ENCODE peak calls at places on chromosome X, in nine cellular contexts. One of them, this sample, is unnamed.

GRCh38 chrX:39823848-39824247 is 273.9 kb downstream of the BCOR start:
- DNase-seq in naive B cell: peak; percentile 29
- DNase-seq in activated naive CD8-positive, alpha-beta T cell treated with anti-CD3 and anti-CD28 coated beads for 36 hours: no peak
- DNase-seq in NCI-H2029 treated with DMSO at 0.1 percent for 48 hours: no peak
- DNase-seq in mucosa of descending colon: no peak
- DNase-seq in esophagus squamous epithelium: no peak
- DNase-seq in GM03348: no peak
- DNase-seq in iPS-NIHi11: no peak
- DNase-seq in activated gamma-delta T cell treated with anti-CD3 and anti-CD28 coated beads, Interleukin-2, amount 50 U/mL, for 16 hours: no peak
- DNase-seq in this sample: no peak

GRCh38 chrX:41412261-41413167 is 34.6 kb upstream of the NYX start:
- DNase-seq in activated naive CD8-positive, alpha-beta T cell treated with anti-CD3 and anti-CD28 coated beads for 36 hours: no peak
- DNase-seq in mucosa of descending colon: peak; percentile 63
- DNase-seq in naive B cell: no peak
- DNase-seq in esophagus squamous epithelium: no peak
- DNase-seq in NCI-H2029 treated with DMSO at 0.1 percent for 48 hours: no peak
- DNase-seq in GM03348: no peak
- DNase-seq in activated gamma-delta T cell treated with anti-CD3 and anti-CD28 coated beads, Interleukin-2, amount 50 U/mL, for 16 hours: no peak
- DNase-seq in iPS-NIHi11: no peak
- DNase-seq in this sample: no peak

GRCh38 chrX:38117485-38117884 is 103.2 kb downstream of the SRPX start:
- DNase-seq in naive B cell: no peak
- DNase-seq in GM03348: no peak
- DNase-seq in activated naive CD8-positive, alpha-beta T cell treated with anti-CD3 and anti-CD28 coated beads for 36 hours: no peak
- DNase-seq in NCI-H2029 treated with DMSO at 0.1 percent for 48 hours: peak; percentile 75
- DNase-seq in iPS-NIHi11: no peak
- DNase-seq in activated gamma-delta T cell treated with anti-CD3 and anti-CD28 coated beads, Interleukin-2, amount 50 U/mL, for 16 hours: no peak
- DNase-seq in mucosa of descending colon: no peak
- DNase-seq in esophagus squamous epithelium: no peak
- DNase-seq in this sample: no peak

GRCh38 chrX:7110821-7111276 is 36.7 kb upstream of the STS start:
- DNase-seq in iPS-NIHi11: no peak
- DNase-seq in esophagus squamous epithelium: no peak
- DNase-seq in mucosa of descending colon: no peak
- DNase-seq in activated gamma-delta T cell treated with anti-CD3 and anti-CD28 coated beads, Interleukin-2, amount 50 U/mL, for 16 hours: no peak
- DNase-seq in GM03348: no peak
- DNase-seq in NCI-H2029 treated with DMSO at 0.1 percent for 48 hours: no peak
- DNase-seq in activated naive CD8-positive, alpha-beta T cell treated with anti-CD3 and anti-CD28 coated beads for 36 hours: no peak
- DNase-seq in naive B cell: peak; percentile 62
- DNase-seq in this sample: no peak

GRCh38 chrX:45824471-45824870 is 623.8 kb upstream of the DIPK2B start:
- DNase-seq in activated gamma-delta T cell treated with anti-CD3 and anti-CD28 coated beads, Interleukin-2, amount 50 U/mL, for 16 hours: no peak
- DNase-seq in activated naive CD8-positive, alpha-beta T cell treated with anti-CD3 and anti-CD28 coated beads for 36 hours: peak; percentile 51
- DNase-seq in mucosa of descending colon: no peak
- DNase-seq in NCI-H2029 treated with DMSO at 0.1 percent for 48 hours: no peak
- DNase-seq in GM03348: peak; percentile 72
- DNase-seq in esophagus squamous epithelium: no peak
- DNase-seq in naive B cell: no peak
- DNase-seq in iPS-NIHi11: peak; percentile 35
- DNase-seq in this sample: peak; percentile 70

GRCh38 chrX:114038358-114038757 is 545.5 kb upstream of the HTR2C start:
- DNase-seq in GM03348: no peak
- DNase-seq in mucosa of descending colon: no peak
- DNase-seq in activated gamma-delta T cell treated with anti-CD3 and anti-CD28 coated beads, Interleukin-2, amount 50 U/mL, for 16 hours: no peak
- DNase-seq in naive B cell: no peak
- DNase-seq in iPS-NIHi11: no peak
- DNase-seq in activated naive CD8-positive, alpha-beta T cell treated with anti-CD3 and anti-CD28 coated beads for 36 hours: no peak
- DNase-seq in esophagus squamous epithelium: no peak
- DNase-seq in NCI-H2029 treated with DMSO at 0.1 percent for 48 hours: no peak
- DNase-seq in this sample: peak; percentile 59

GRCh38 chrX:75155454-75155829 is 641 bp downstream of the ABCB7 start:
- DNase-seq in GM03348: peak; percentile 8
- DNase-seq in mucosa of descending colon: no peak
- DNase-seq in activated gamma-delta T cell treated with anti-CD3 and anti-CD28 coated beads, Interleukin-2, amount 50 U/mL, for 16 hours: no peak
- DNase-seq in naive B cell: no peak
- DNase-seq in esophagus squamous epithelium: no peak
- DNase-seq in iPS-NIHi11: no peak
- DNase-seq in NCI-H2029 treated with DMSO at 0.1 percent for 48 hours: no peak
- DNase-seq in activated naive CD8-positive, alpha-beta T cell treated with anti-CD3 and anti-CD28 coated beads for 36 hours: no peak
- DNase-seq in this sample: no peak

GRCh38 chrX:103155201-103155600 is 59.7 kb upstream of the BEX4 start:
- DNase-seq in esophagus squamous epithelium: no peak
- DNase-seq in iPS-NIHi11: no peak
- DNase-seq in naive B cell: no peak
- DNase-seq in mucosa of descending colon: no peak
- DNase-seq in activated gamma-delta T cell treated with anti-CD3 and anti-CD28 coated beads, Interleukin-2, amount 50 U/mL, for 16 hours: no peak
- DNase-seq in activated naive CD8-positive, alpha-beta T cell treated with anti-CD3 and anti-CD28 coated beads for 36 hours: no peak
- DNase-seq in NCI-H2029 treated with DMSO at 0.1 percent for 48 hours: no peak
- DNase-seq in GM03348: no peak
- DNase-seq in this sample: no peak

GRCh38 chrX:151753313-151754041 is 18.9 kb downstream of the CNGA2 start:
- DNase-seq in NCI-H2029 treated with DMSO at 0.1 percent for 48 hours: peak; percentile 2
- DNase-seq in GM03348: peak; percentile 74
- DNase-seq in naive B cell: no peak
- DNase-seq in esophagus squamous epithelium: no peak
- DNase-seq in activated gamma-delta T cell treated with anti-CD3 and anti-CD28 coated beads, Interleukin-2, amount 50 U/mL, for 16 hours: no peak
- DNase-seq in activated naive CD8-positive, alpha-beta T cell treated with anti-CD3 and anti-CD28 coated beads for 36 hours: peak; percentile 15
- DNase-seq in mucosa of descending colon: peak; percentile 52
- DNase-seq in iPS-NIHi11: peak; percentile 73
- DNase-seq in this sample: peak; percentile 90

GRCh38 chrX:3052864-3053263 is 11.6 kb downstream of the ARSF start:
- DNase-seq in iPS-NIHi11: no peak
- DNase-seq in NCI-H2029 treated with DMSO at 0.1 percent for 48 hours: no peak
- DNase-seq in naive B cell: no peak
- DNase-seq in mucosa of descending colon: no peak
- DNase-seq in GM03348: no peak
- DNase-seq in activated naive CD8-positive, alpha-beta T cell treated with anti-CD3 and anti-CD28 coated beads for 36 hours: no peak
- DNase-seq in esophagus squamous epithelium: no peak
- DNase-seq in activated gamma-delta T cell treated with anti-CD3 and anti-CD28 coated beads, Interleukin-2, amount 50 U/mL, for 16 hours: no peak
- DNase-seq in this sample: no peak

GRCh38 chrX:83916525-83916924 is 55.6 kb downstream of the CYLC1 start:
- DNase-seq in esophagus squamous epithelium: no peak
- DNase-seq in GM03348: peak; percentile 9
- DNase-seq in activated gamma-delta T cell treated with anti-CD3 and anti-CD28 coated beads, Interleukin-2, amount 50 U/mL, for 16 hours: no peak
- DNase-seq in iPS-NIHi11: peak; percentile 19
- DNase-seq in activated naive CD8-positive, alpha-beta T cell treated with anti-CD3 and anti-CD28 coated beads for 36 hours: no peak
- DNase-seq in NCI-H2029 treated with DMSO at 0.1 percent for 48 hours: peak; percentile 0
- DNase-seq in mucosa of descending colon: no peak
- DNase-seq in naive B cell: no peak
- DNase-seq in this sample: peak; percentile 71

GRCh38 chrX:137032378-137032694 is 1.5 kb downstream of the GPR101 start:
- DNase-seq in GM03348: no peak
- DNase-seq in iPS-NIHi11: no peak
- DNase-seq in naive B cell: no peak
- DNase-seq in activated naive CD8-positive, alpha-beta T cell treated with anti-CD3 and anti-CD28 coated beads for 36 hours: no peak
- DNase-seq in mucosa of descending colon: no peak
- DNase-seq in esophagus squamous epithelium: no peak
- DNase-seq in NCI-H2029 treated with DMSO at 0.1 percent for 48 hours: no peak
- DNase-seq in activated gamma-delta T cell treated with anti-CD3 and anti-CD28 coated beads, Interleukin-2, amount 50 U/mL, for 16 hours: no peak
- DNase-seq in this sample: no peak

GRCh38 chrX:54534271-54534670 is 4.3 kb downstream of the GNL3L start:
- DNase-seq in naive B cell: no peak
- DNase-seq in GM03348: no peak
- DNase-seq in NCI-H2029 treated with DMSO at 0.1 percent for 48 hours: no peak
- DNase-seq in esophagus squamous epithelium: no peak
- DNase-seq in activated gamma-delta T cell treated with anti-CD3 and anti-CD28 coated beads, Interleukin-2, amount 50 U/mL, for 16 hours: no peak
- DNase-seq in mucosa of descending colon: no peak
- DNase-seq in activated naive CD8-positive, alpha-beta T cell treated with anti-CD3 and anti-CD28 coated beads for 36 hours: no peak
- DNase-seq in iPS-NIHi11: no peak
- DNase-seq in this sample: no peak

GRCh38 chrX:111322231-111322855 is 52.1 kb upstream of the CAPN6 start:
- DNase-seq in naive B cell: no peak
- DNase-seq in esophagus squamous epithelium: no peak
- DNase-seq in GM03348: no peak
- DNase-seq in activated naive CD8-positive, alpha-beta T cell treated with anti-CD3 and anti-CD28 coated beads for 36 hours: no peak
- DNase-seq in mucosa of descending colon: no peak
- DNase-seq in NCI-H2029 treated with DMSO at 0.1 percent for 48 hours: no peak
- DNase-seq in iPS-NIHi11: no peak
- DNase-seq in activated gamma-delta T cell treated with anti-CD3 and anti-CD28 coated beads, Interleukin-2, amount 50 U/mL, for 16 hours: no peak
- DNase-seq in this sample: peak; percentile 63

GRCh38 chrX:750263-750662 is 119.7 kb downstream of the SHOX start:
- DNase-seq in activated gamma-delta T cell treated with anti-CD3 and anti-CD28 coated beads, Interleukin-2, amount 50 U/mL, for 16 hours: no peak
- DNase-seq in activated naive CD8-positive, alpha-beta T cell treated with anti-CD3 and anti-CD28 coated beads for 36 hours: no peak
- DNase-seq in naive B cell: no peak
- DNase-seq in GM03348: no peak
- DNase-seq in esophagus squamous epithelium: no peak
- DNase-seq in NCI-H2029 treated with DMSO at 0.1 percent for 48 hours: no peak
- DNase-seq in mucosa of descending colon: no peak
- DNase-seq in iPS-NIHi11: no peak
- DNase-seq in this sample: no peak

GRCh38 chrX:133590703-133591505 is 175.6 kb upstream of the GPC4 start:
- DNase-seq in GM03348: no peak
- DNase-seq in esophagus squamous epithelium: no peak
- DNase-seq in mucosa of descending colon: no peak
- DNase-seq in NCI-H2029 treated with DMSO at 0.1 percent for 48 hours: no peak
- DNase-seq in activated gamma-delta T cell treated with anti-CD3 and anti-CD28 coated beads, Interleukin-2, amount 50 U/mL, for 16 hours: no peak
- DNase-seq in activated naive CD8-positive, alpha-beta T cell treated with anti-CD3 and anti-CD28 coated beads for 36 hours: no peak
- DNase-seq in naive B cell: no peak
- DNase-seq in iPS-NIHi11: no peak
- DNase-seq in this sample: no peak